ENCODE peak calls at places on chromosomes 12 and 14, in eight cellular contexts. One of them, this sample, is unnamed.

GRCh38 chr12:58981961-58982360 is 61.7 kb upstream of the LRIG3 start:
- DNase-seq in CD4-positive, alpha-beta T cell: no peak
- DNase-seq in GM10248: no peak
- DNase-seq in fibroblast of pulmonary artery: no peak
- DNase-seq in activated B cell treated with CpG ODN at 0.5 μM for 24 hours: no peak
- DNase-seq in glutamatergic neuron: no peak
- DNase-seq in endothelial cell: no peak
- DNase-seq in bronchial epithelial cell: no peak
- DNase-seq in this sample: no peak

GRCh38 chr14:92458136-92458958 is 55.2 kb upstream of the RIN3 start:
- DNase-seq in CD4-positive, alpha-beta T cell: no peak
- DNase-seq in GM10248: no peak
- DNase-seq in fibroblast of pulmonary artery: no peak
- DNase-seq in activated B cell treated with CpG ODN at 0.5 μM for 24 hours: no peak
- DNase-seq in glutamatergic neuron: no peak
- DNase-seq in endothelial cell: no peak
- DNase-seq in bronchial epithelial cell: no peak
- DNase-seq in this sample: no peak

GRCh38 chr14:67396381-67396965 is 15.5 kb downstream of the PLEK2 start:
- DNase-seq in CD4-positive, alpha-beta T cell: no peak
- DNase-seq in GM10248: no peak
- DNase-seq in fibroblast of pulmonary artery: peak
- DNase-seq in activated B cell treated with CpG ODN at 0.5 μM for 24 hours: no peak
- DNase-seq in glutamatergic neuron: no peak
- DNase-seq in endothelial cell: no peak
- DNase-seq in bronchial epithelial cell: no peak
- DNase-seq in this sample: no peak

GRCh38 chr14:67736771-67737170 is 35.1 kb downstream of the RDH12 start:
- DNase-seq in CD4-positive, alpha-beta T cell: no peak
- DNase-seq in GM10248: no peak
- DNase-seq in fibroblast of pulmonary artery: no peak
- DNase-seq in activated B cell treated with CpG ODN at 0.5 μM for 24 hours: no peak
- DNase-seq in glutamatergic neuron: no peak
- DNase-seq in endothelial cell: no peak
- DNase-seq in bronchial epithelial cell: no peak
- DNase-seq in this sample: no peak

GRCh38 chr12:80698266-80698665 is 9.2 kb upstream of the MYF6 start:
- DNase-seq in CD4-positive, alpha-beta T cell: no peak
- DNase-seq in GM10248: no peak
- DNase-seq in fibroblast of pulmonary artery: no peak
- DNase-seq in activated B cell treated with CpG ODN at 0.5 μM for 24 hours: no peak
- DNase-seq in glutamatergic neuron: no peak
- DNase-seq in endothelial cell: no peak
- DNase-seq in bronchial epithelial cell: no peak
- DNase-seq in this sample: no peak

GRCh38 chr12:112153181-112153899 is 28.0 kb downstream of the TRAFD1 start:
- DNase-seq in CD4-positive, alpha-beta T cell: no peak
- DNase-seq in GM10248: no peak
- DNase-seq in fibroblast of pulmonary artery: no peak
- DNase-seq in activated B cell treated with CpG ODN at 0.5 μM for 24 hours: no peak
- DNase-seq in glutamatergic neuron: no peak
- DNase-seq in endothelial cell: no peak
- DNase-seq in bronchial epithelial cell: no peak
- DNase-seq in this sample: no peak

GRCh38 chr12:56951582-56952339 is 5.6 kb downstream of the RDH16 start:
- DNase-seq in CD4-positive, alpha-beta T cell: no peak
- DNase-seq in GM10248: no peak
- DNase-seq in fibroblast of pulmonary artery: no peak
- DNase-seq in activated B cell treated with CpG ODN at 0.5 μM for 24 hours: no peak
- DNase-seq in glutamatergic neuron: no peak
- DNase-seq in endothelial cell: no peak
- DNase-seq in bronchial epithelial cell: no peak
- DNase-seq in this sample: no peak

GRCh38 chr14:96852823-96853422 is 55.7 kb downstream of the VRK1 start:
- DNase-seq in CD4-positive, alpha-beta T cell: no peak
- DNase-seq in GM10248: peak
- DNase-seq in fibroblast of pulmonary artery: peak
- DNase-seq in activated B cell treated with CpG ODN at 0.5 μM for 24 hours: no peak
- DNase-seq in glutamatergic neuron: no peak
- DNase-seq in endothelial cell: peak
- DNase-seq in bronchial epithelial cell: peak
- DNase-seq in this sample: no peak

GRCh38 chr14:99925471-99925870 is 132.3 kb downstream of the EML1 start:
- DNase-seq in CD4-positive, alpha-beta T cell: no peak
- DNase-seq in GM10248: no peak
- DNase-seq in fibroblast of pulmonary artery: no peak
- DNase-seq in activated B cell treated with CpG ODN at 0.5 μM for 24 hours: no peak
- DNase-seq in glutamatergic neuron: no peak
- DNase-seq in endothelial cell: no peak
- DNase-seq in bronchial epithelial cell: no peak
- DNase-seq in this sample: no peak

GRCh38 chr12:71947645-71948105 is 9.0 kb downstream of the TPH2 start:
- DNase-seq in CD4-positive, alpha-beta T cell: no peak
- DNase-seq in GM10248: no peak
- DNase-seq in fibroblast of pulmonary artery: peak
- DNase-seq in activated B cell treated with CpG ODN at 0.5 μM for 24 hours: no peak
- DNase-seq in glutamatergic neuron: peak
- DNase-seq in endothelial cell: peak
- DNase-seq in bronchial epithelial cell: peak
- DNase-seq in this sample: peak

GRCh38 chr14:77023001-77023996 is 5.2 kb downstream of the IRF2BPL start:
- DNase-seq in CD4-positive, alpha-beta T cell: no peak
- DNase-seq in GM10248: no peak
- DNase-seq in fibroblast of pulmonary artery: peak
- DNase-seq in activated B cell treated with CpG ODN at 0.5 μM for 24 hours: no peak
- DNase-seq in glutamatergic neuron: no peak
- DNase-seq in endothelial cell: no peak
- DNase-seq in bronchial epithelial cell: peak
- DNase-seq in this sample: no peak

GRCh38 chr12:16454481-16454880 is 107.0 kb downstream of the MGST1 start:
- DNase-seq in CD4-positive, alpha-beta T cell: no peak
- DNase-seq in GM10248: no peak
- DNase-seq in fibroblast of pulmonary artery: peak
- DNase-seq in activated B cell treated with CpG ODN at 0.5 μM for 24 hours: no peak
- DNase-seq in glutamatergic neuron: no peak
- DNase-seq in endothelial cell: no peak
- DNase-seq in bronchial epithelial cell: peak
- DNase-seq in this sample: no peak

GRCh38 chr12:108611884-108612415 is 14.1 kb upstream of the TMEM119 start:
- DNase-seq in CD4-positive, alpha-beta T cell: no peak
- DNase-seq in GM10248: no peak
- DNase-seq in fibroblast of pulmonary artery: peak
- DNase-seq in activated B cell treated with CpG ODN at 0.5 μM for 24 hours: no peak
- DNase-seq in glutamatergic neuron: peak
- DNase-seq in endothelial cell: peak
- DNase-seq in bronchial epithelial cell: peak
- DNase-seq in this sample: peak

GRCh38 chr12:101459642-101460346 is 15.3 kb upstream of the SPIC start:
- DNase-seq in CD4-positive, alpha-beta T cell: no peak
- DNase-seq in GM10248: no peak
- DNase-seq in fibroblast of pulmonary artery: no peak
- DNase-seq in activated B cell treated with CpG ODN at 0.5 μM for 24 hours: no peak
- DNase-seq in glutamatergic neuron: no peak
- DNase-seq in endothelial cell: no peak
- DNase-seq in bronchial epithelial cell: peak
- DNase-seq in this sample: no peak

GRCh38 chr14:75258803-75259509 is 19.7 kb upstream of the FOS start:
- DNase-seq in CD4-positive, alpha-beta T cell: peak
- DNase-seq in GM10248: peak
- DNase-seq in fibroblast of pulmonary artery: peak
- DNase-seq in activated B cell treated with CpG ODN at 0.5 μM for 24 hours: peak
- DNase-seq in glutamatergic neuron: peak
- DNase-seq in endothelial cell: peak
- DNase-seq in bronchial epithelial cell: peak
- DNase-seq in this sample: peak

GRCh38 chr14:75259946-75260545 is 18.6 kb upstream of the FOS start:
- DNase-seq in CD4-positive, alpha-beta T cell: no peak
- DNase-seq in GM10248: no peak
- DNase-seq in fibroblast of pulmonary artery: no peak
- DNase-seq in activated B cell treated with CpG ODN at 0.5 μM for 24 hours: no peak
- DNase-seq in glutamatergic neuron: no peak
- DNase-seq in endothelial cell: no peak
- DNase-seq in bronchial epithelial cell: no peak
- DNase-seq in this sample: no peak

GRCh38 chr14:75258079-75258802 is 20.4 kb upstream of the FOS start:
- DNase-seq in CD4-positive, alpha-beta T cell: no peak
- DNase-seq in GM10248: no peak
- DNase-seq in fibroblast of pulmonary artery: peak
- DNase-seq in activated B cell treated with CpG ODN at 0.5 μM for 24 hours: no peak
- DNase-seq in glutamatergic neuron: no peak
- DNase-seq in endothelial cell: no peak
- DNase-seq in bronchial epithelial cell: no peak
- DNase-seq in this sample: no peak

GRCh38 chr14:75257241-75257640 is 21.4 kb upstream of the FOS start:
- DNase-seq in CD4-positive, alpha-beta T cell: no peak
- DNase-seq in GM10248: no peak
- DNase-seq in fibroblast of pulmonary artery: peak
- DNase-seq in activated B cell treated with CpG ODN at 0.5 μM for 24 hours: no peak
- DNase-seq in glutamatergic neuron: no peak
- DNase-seq in endothelial cell: no peak
- DNase-seq in bronchial epithelial cell: peak
- DNase-seq in this sample: no peak

DNA sequence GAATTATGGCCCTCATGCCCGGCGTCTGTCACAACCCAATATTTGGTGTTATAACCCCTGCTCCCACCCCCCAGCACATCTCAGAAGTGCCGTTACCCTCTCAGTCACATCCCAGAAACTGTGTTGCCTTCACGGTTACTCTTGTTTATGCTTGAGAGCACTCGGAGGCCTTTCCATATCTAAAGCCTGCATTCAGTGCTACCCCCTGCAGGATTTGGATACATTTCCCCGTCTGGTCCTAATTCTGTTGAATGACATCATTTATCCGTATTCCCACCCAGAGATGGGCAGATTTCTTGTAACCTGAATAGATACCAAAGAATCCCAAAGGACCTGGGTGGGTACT is 19.1 kb upstream of the FOS start:
- DNase-seq in CD4-positive, alpha-beta T cell: no peak
- DNase-seq in GM10248: no peak
- DNase-seq in fibroblast of pulmonary artery: no peak
- DNase-seq in activated B cell treated with CpG ODN at 0.5 μM for 24 hours: no peak
- DNase-seq in glutamatergic neuron: no peak
- DNase-seq in endothelial cell: no peak
- DNase-seq in bronchial epithelial cell: peak
- DNase-seq in this sample: no peak
- TF ChIP-seq CTCF in CD4-positive, alpha-beta T cell: no peak
- TF ChIP-seq CTCF in GM10248: no peak
- TF ChIP-seq CTCF in fibroblast of pulmonary artery: peak
- TF ChIP-seq CTCF in activated B cell treated with CpG ODN at 0.5 μM for 24 hours: no peak
- TF ChIP-seq CTCF in glutamatergic neuron: no peak
- TF ChIP-seq CTCF in endothelial cell: no peak
- TF ChIP-seq CTCF in bronchial epithelial cell: no peak
- TF ChIP-seq CTCF in this sample: no peak

GRCh38 chr14:64983439-64984310 is 3.0 kb upstream of the FNTB start:
- DNase-seq in CD4-positive, alpha-beta T cell: no peak
- DNase-seq in GM10248: no peak
- DNase-seq in fibroblast of pulmonary artery: peak
- DNase-seq in activated B cell treated with CpG ODN at 0.5 μM for 24 hours: no peak
- DNase-seq in glutamatergic neuron: no peak
- DNase-seq in endothelial cell: no peak
- DNase-seq in bronchial epithelial cell: peak
- DNase-seq in this sample: no peak
- TF ChIP-seq CTCF in CD4-positive, alpha-beta T cell: peak
- TF ChIP-seq CTCF in GM10248: peak
- TF ChIP-seq CTCF in fibroblast of pulmonary artery: peak
- TF ChIP-seq CTCF in activated B cell treated with CpG ODN at 0.5 μM for 24 hours: peak
- TF ChIP-seq CTCF in glutamatergic neuron: peak
- TF ChIP-seq CTCF in endothelial cell: peak
- TF ChIP-seq CTCF in bronchial epithelial cell: peak
- TF ChIP-seq CTCF in this sample: peak

GRCh38 chr12:120586216-120586615 is 5.0 kb upstream of the POP5 start:
- DNase-seq in CD4-positive, alpha-beta T cell: no peak
- DNase-seq in GM10248: no peak
- DNase-seq in fibroblast of pulmonary artery: no peak
- DNase-seq in activated B cell treated with CpG ODN at 0.5 μM for 24 hours: no peak
- DNase-seq in glutamatergic neuron: no peak
- DNase-seq in endothelial cell: no peak
- DNase-seq in bronchial epithelial cell: no peak
- DNase-seq in this sample: no peak

GRCh38 chr12:120581998-120582397 is 796 bp upstream of the POP5 start:
- DNase-seq in CD4-positive, alpha-beta T cell: no peak
- DNase-seq in GM10248: no peak
- DNase-seq in fibroblast of pulmonary artery: peak
- DNase-seq in activated B cell treated with CpG ODN at 0.5 μM for 24 hours: no peak
- DNase-seq in glutamatergic neuron: no peak
- DNase-seq in endothelial cell: no peak
- DNase-seq in bronchial epithelial cell: no peak
- DNase-seq in this sample: no peak

GRCh38 chr12:120583478-120584030 is 2.4 kb upstream of the POP5 start:
- DNase-seq in CD4-positive, alpha-beta T cell: peak
- DNase-seq in GM10248: peak
- DNase-seq in fibroblast of pulmonary artery: peak
- DNase-seq in activated B cell treated with CpG ODN at 0.5 μM for 24 hours: peak
- DNase-seq in glutamatergic neuron: peak
- DNase-seq in endothelial cell: peak
- DNase-seq in bronchial epithelial cell: peak
- DNase-seq in this sample: peak

GRCh38 chr12:120586860-120587259 is 5.7 kb upstream of the POP5 start:
- DNase-seq in CD4-positive, alpha-beta T cell: no peak
- DNase-seq in GM10248: no peak
- DNase-seq in fibroblast of pulmonary artery: no peak
- DNase-seq in activated B cell treated with CpG ODN at 0.5 μM for 24 hours: no peak
- DNase-seq in glutamatergic neuron: no peak
- DNase-seq in endothelial cell: no peak
- DNase-seq in bronchial epithelial cell: no peak
- DNase-seq in this sample: no peak

GRCh38 chr12:120584343-120585149 is 3.3 kb upstream of the POP5 start:
- DNase-seq in CD4-positive, alpha-beta T cell: peak
- DNase-seq in GM10248: peak
- DNase-seq in fibroblast of pulmonary artery: no peak
- DNase-seq in activated B cell treated with CpG ODN at 0.5 μM for 24 hours: peak
- DNase-seq in glutamatergic neuron: peak
- DNase-seq in endothelial cell: peak
- DNase-seq in bronchial epithelial cell: no peak
- DNase-seq in this sample: peak
- TF ChIP-seq CTCF in CD4-positive, alpha-beta T cell: no peak
- TF ChIP-seq CTCF in GM10248: peak
- TF ChIP-seq CTCF in fibroblast of pulmonary artery: peak
- TF ChIP-seq CTCF in activated B cell treated with CpG ODN at 0.5 μM for 24 hours: no peak
- TF ChIP-seq CTCF in glutamatergic neuron: peak
- TF ChIP-seq CTCF in endothelial cell: no peak
- TF ChIP-seq CTCF in bronchial epithelial cell: peak
- TF ChIP-seq CTCF in this sample: peak

DNA sequence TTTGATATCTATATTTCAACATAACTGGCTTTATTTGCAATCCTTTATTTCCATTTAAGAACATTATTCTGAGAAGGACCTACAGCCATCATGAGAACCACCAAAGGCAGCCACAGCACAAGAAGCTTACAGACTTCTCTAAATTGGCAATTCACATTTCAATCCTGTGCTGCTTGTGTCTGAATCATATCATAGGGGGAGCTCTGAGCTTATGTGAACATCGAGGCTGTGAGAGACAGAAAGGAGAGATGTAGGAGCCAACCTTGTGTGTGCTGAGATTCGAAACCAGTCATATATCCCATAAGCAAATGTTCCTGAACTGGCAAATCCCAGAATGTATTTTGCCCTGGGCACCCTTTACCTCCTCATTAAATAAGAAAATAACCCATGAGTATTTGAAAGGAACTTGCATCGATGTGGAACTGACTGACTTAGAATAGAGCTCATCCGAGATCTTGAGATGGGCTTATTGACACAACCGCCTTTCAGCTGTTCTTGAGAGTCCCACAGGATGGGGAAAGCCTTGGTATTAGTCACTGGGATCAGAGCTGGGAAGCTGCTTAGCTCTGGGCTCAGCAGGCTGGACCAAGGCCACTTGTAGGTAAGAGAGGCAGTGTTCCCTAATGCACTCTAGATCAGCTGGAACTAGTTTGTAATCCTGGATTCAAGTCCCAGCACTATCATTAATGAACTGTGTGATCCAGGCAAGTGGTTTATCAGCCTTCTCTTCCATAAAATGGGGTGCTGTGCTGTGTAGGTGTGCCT is 329.8 kb downstream of the CACNA1C start:
- DNase-seq in CD4-positive, alpha-beta T cell: no peak
- DNase-seq in GM10248: no peak
- DNase-seq in fibroblast of pulmonary artery: no peak
- DNase-seq in activated B cell treated with CpG ODN at 0.5 μM for 24 hours: no peak
- DNase-seq in glutamatergic neuron: no peak
- DNase-seq in endothelial cell: no peak
- DNase-seq in bronchial epithelial cell: no peak
- DNase-seq in this sample: no peak
- TF ChIP-seq CTCF in CD4-positive, alpha-beta T cell: no peak
- TF ChIP-seq CTCF in GM10248: peak
- TF ChIP-seq CTCF in fibroblast of pulmonary artery: no peak
- TF ChIP-seq CTCF in activated B cell treated with CpG ODN at 0.5 μM for 24 hours: no peak
- TF ChIP-seq CTCF in glutamatergic neuron: no peak
- TF ChIP-seq CTCF in endothelial cell: no peak
- TF ChIP-seq CTCF in bronchial epithelial cell: no peak
- TF ChIP-seq CTCF in this sample: no peak